ENCODE peak calls at places on chromosome 16, in seven cellular contexts. T is pancreas; E is fibroblast of lung; V is PC-3; L is CD8-positive, alpha-beta T cell; Q is SK-N-SH; P is tibial artery. A is an unnamed sample. For H3K36me3, the result is how much of the 10 kb centered on the place peaks cover.

GRCh38 chr16:15947983-15948509 is 1.4 kb upstream of the ABCC1 start:
- DNase-seq in T (no peak), E (no peak), V (no peak), L (no peak), Q (no peak), P (no peak), A (no peak)

GRCh38 chr16:79592150-79592549 is 8.4 kb downstream of the MAF start:
- DNase-seq in T (no peak), E (no peak), V (no peak), L (no peak), Q (no peak), P (no peak), A (no peak)

GRCh38 chr16:13176711-13177110 is 275.3 kb downstream of the SHISA9 start:
- DNase-seq in T (no peak), E (no peak), V (no peak), L (no peak), Q (no peak), P (no peak), A (no peak)

GRCh38 chr16:648071-648785 is 937 bp upstream of the WDR90 start:
- DNase-seq in T (peak), E (no peak), V (no peak), L (peak), Q (peak), P (no peak), A (peak)

GRCh38 chr16:68190099-68190498 is 45.8 kb downstream of the ESRP2 start:
- DNase-seq in T (no peak), E (no peak), V (no peak), L (no peak), Q (no peak), P (no peak), A (no peak)

GRCh38 chr16:16007743-16008111 is 58.3 kb downstream of the ABCC1 start:
- DNase-seq in T (no peak), E (no peak), V (no peak), L (no peak), Q (no peak), P (no peak), A (peak)

GRCh38 chr16:871562-872330 is 71.2 kb upstream of the GNG13 start:
- DNase-seq in T (no peak), E (no peak), V (no peak), L (no peak), Q (no peak), P (no peak), A (no peak)

GRCh38 chr16:73601911-73602310 is 554.0 kb upstream of the ZFHX3 start:
- DNase-seq in T (no peak), E (no peak), V (no peak), L (no peak), Q (no peak), P (no peak), A (no peak)

GRCh38 chr16:87032554-87032953 is 284.6 kb downstream of the C16orf95 start:
- DNase-seq in T (no peak), E (no peak), V (no peak), L (no peak), Q (no peak), P (no peak), A (no peak)

GRCh38 chr16:12257926-12258561 is 281.5 kb downstream of the SNX29 start:
- DNase-seq in T (no peak), E (no peak), V (peak), L (no peak), Q (no peak), P (peak), A (peak)

GRCh38 chr16:53502331-53503269 is at the start of gene AKTIP:
- DNase-seq in T (peak), E (peak), V (peak), L (peak), Q (peak), P (no peak), A (peak)

GRCh38 chr16:81140930-81141780 is 45.0 kb upstream of the GCSH start:
- DNase-seq in T (no peak), E (no peak), V (peak), L (no peak), Q (no peak), P (no peak), A (no peak)

GRCh38 chr16:22670551-22670970 is 143.4 kb upstream of the HS3ST2 start:
- DNase-seq in T (no peak), E (no peak), V (peak), L (no peak), Q (peak), P (peak), A (no peak)

GRCh38 chr16:85372627-85373372 is 240.3 kb upstream of the GSE1 start:
- DNase-seq in T (peak), E (peak), V (peak), L (peak), Q (no peak), P (peak), A (no peak)

GRCh38 chr16:81313731-81314602 is 795 bp upstream of the GAN start:
- DNase-seq in T (no peak), E (no peak), V (no peak), L (no peak), Q (peak), P (no peak), A (no peak)

GRCh38 chr16:58098207-58099096 is 30.7 kb downstream of the CFAP20 start:
- DNase-seq in T (no peak), E (no peak), V (peak), L (no peak), Q (no peak), P (no peak), A (no peak)

GRCh38 chr16:69143116-69143515 is 10.7 kb downstream of the UTP4 start:
- DNase-seq in T (no peak), E (no peak), V (no peak), L (no peak), Q (peak), P (no peak), A (peak)

GRCh38 chr16:21940570-21940969 is 12.6 kb upstream of the UQCRC2 start:
- DNase-seq in T (no peak), E (no peak), V (no peak), L (no peak), Q (no peak), P (no peak), A (no peak)

GRCh38 chr16:85567101-85567866 is 45.8 kb upstream of the GSE1 start:
- DNase-seq in T (no peak), E (no peak), V (peak), L (no peak), Q (no peak), P (no peak), A (peak)

GRCh38 chr16:86609115-86609514 is 30.8 kb downstream of the FOXL1 start:
- DNase-seq in T (no peak), E (peak), V (no peak), L (no peak), Q (no peak), P (no peak), A (no peak)

GRCh38 chr16:69859105-69859969 is 91.8 kb upstream of the CLEC18A start:
- DNase-seq in T (peak), E (no peak), V (peak), L (no peak), Q (peak), P (no peak), A (peak)

GRCh38 chr16:54936086-54936978 is 5.7 kb downstream of the IRX5 start:
- DNase-seq in T (no peak), E (no peak), V (peak), L (no peak), Q (no peak), P (no peak), A (no peak)

GRCh38 chr16:2003827-2004641 is 5.6 kb downstream of the ZNF598 start:
- DNase-seq in T (peak), E (peak), V (peak), L (peak), Q (peak), P (peak), A (peak)

GRCh38 chr16:31428277-31428597 is at the start of gene COX6A2:
- DNase-seq in T (no peak), E (no peak), V (no peak), L (no peak), Q (no peak), P (no peak), A (no peak)

DNA sequence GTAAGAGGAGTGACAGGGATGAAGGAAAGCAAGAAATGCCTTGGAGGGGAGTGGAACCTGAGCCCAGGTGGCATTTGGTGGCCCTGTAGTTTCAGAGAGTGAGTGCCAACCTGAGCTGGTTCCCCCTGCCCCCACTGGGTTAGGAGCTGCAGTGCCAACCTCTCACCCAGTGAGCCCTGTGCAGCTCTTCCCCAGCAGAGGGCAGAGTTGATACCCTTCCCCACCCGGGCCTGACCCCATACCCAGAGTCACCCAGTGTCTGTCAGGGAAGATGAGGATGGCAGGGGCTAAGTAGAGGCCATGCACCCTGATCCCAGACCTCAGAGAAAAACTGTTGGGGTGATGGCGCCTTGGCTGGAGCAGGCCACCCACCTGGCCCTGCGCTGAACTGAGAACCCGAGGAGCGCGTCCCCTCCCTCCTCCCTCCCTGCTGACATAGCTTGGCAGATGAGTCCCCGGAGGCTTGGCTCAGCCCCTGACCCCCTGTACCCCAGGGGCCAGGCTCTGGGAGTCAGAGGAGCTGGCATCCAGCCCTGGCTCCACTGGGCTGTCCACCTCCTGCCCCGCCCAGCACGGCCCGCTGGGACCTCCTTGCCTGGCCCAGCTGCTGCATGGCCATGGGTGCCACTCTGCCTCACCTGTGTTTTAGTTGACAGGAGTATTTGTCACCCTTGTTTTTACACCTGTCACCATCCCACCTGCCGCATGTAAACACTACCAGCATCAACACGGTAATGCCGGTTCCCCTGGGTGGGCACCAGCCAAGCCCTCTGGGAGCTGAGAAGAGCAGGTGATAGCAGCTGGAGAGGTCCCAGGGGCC is 113.9 kb downstream of the AMFR start:
- DNase-seq in T (no peak), E (no peak), V (no peak), L (no peak), Q (no peak), P (no peak), A (no peak)
- TF ChIP-seq CTCF in T (no peak), E (peak), V (peak), L (no peak), Q (peak), P (no peak), A (no peak)

GRCh38 chr16:14548933-14549788 is 80.9 kb downstream of the PARN start:
- DNase-seq in T (no peak), E (no peak), V (no peak), L (no peak), Q (no peak), P (no peak), A (no peak)
- H3K36me3 ChIP-seq in T (under half), E (under half), V (under half), L (under half), Q (under half), P (under half), A (under half)

GRCh38 chr16:63481060-63481459 is 1444.8 kb upstream of the CDH8 start:
- DNase-seq in T (no peak), E (no peak), V (no peak), L (no peak), Q (no peak), P (no peak), A (no peak)
- TF ChIP-seq CTCF in T (no peak), E (no peak), V (no peak), L (no peak), Q (no peak), P (no peak), A (no peak)

DNA sequence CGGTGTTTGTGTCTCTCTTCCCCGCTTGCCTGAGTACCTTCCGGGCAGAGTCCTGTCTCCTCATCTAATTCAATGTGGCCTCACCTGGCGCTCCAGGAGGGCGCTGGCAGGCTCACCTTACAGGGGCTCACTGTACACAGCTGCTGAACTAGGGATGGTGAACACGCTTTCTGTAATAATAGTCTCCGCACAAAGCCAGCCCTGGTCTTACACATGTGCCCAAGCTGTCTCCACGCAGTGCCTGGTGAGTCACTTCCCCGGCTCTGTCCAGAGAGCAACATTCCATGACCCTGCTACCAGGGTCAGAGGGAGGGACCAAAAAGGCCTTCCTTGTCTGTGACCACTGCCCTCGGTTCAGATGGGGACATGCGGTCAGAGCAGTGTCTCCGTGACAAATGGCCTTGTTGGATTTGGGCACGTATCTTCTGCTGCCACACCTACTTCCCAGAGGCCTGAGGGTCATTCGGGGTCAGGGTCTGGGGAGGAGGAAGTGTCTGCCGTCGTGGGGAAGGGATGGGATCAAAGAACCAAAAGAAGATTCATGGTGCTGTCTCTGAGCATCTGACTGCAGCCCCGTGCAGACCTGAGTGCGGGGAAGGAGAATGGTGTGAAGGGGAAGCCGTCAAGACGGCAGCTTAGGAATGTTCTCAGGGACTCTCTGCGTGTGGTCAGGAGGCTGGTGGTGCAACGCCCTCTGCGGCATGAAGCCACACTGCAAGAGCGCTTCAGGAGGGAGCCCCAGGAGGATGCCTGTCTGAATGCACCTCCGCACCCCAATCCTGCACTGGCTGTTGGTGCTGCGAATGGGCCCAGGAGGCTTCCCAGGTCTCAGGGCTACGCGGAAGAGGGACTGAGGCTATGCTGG is 68.8 kb downstream of the IL21R start:
- DNase-seq in T (no peak), E (peak), V (no peak), L (no peak), Q (no peak), P (no peak), A (no peak)
- H3K36me3 ChIP-seq in T (half or more), E (under half), V (under half), L (under half), Q (half or more), P (half or more), A (under half)

GRCh38 chr16:60755907-60756306 is 1280.3 kb downstream of the CDH8 start:
- DNase-seq in T (no peak), E (no peak), V (no peak), L (no peak), Q (no peak), P (no peak), A (no peak)
- TF ChIP-seq CTCF in T (no peak), E (no peak), V (no peak), L (no peak), Q (no peak), P (no peak), A (no peak)